ENCODE peak calls at places on chromosomes 1 and 21, in five cellular contexts. N, H, B, K and Y are unnamed samples.

GRCh38 chr1:186519981-186520380 is 59.1 kb upstream of the PDC start:
- DNase-seq in N (no peak), H (no peak), B (no peak), K (no peak), Y (no peak)

GRCh38 chr1:198316681-198317080 is 159.9 kb downstream of the NEK7 start:
- DNase-seq in N (no peak), H (no peak), B (no peak), K (no peak), Y (no peak)

GRCh38 chr1:203536981-203537455 is 43.1 kb downstream of the OPTC start:
- DNase-seq in N (no peak), H (no peak), B (no peak), K (no peak), Y (no peak)

GRCh38 chr21:18549214-18549905 is 145.8 kb upstream of the TMPRSS15 start:
- DNase-seq in N (no peak), H (no peak), B (no peak), K (no peak), Y (no peak)

GRCh38 chr21:42069327-42069726 is 1.8 kb upstream of the UMODL1 start:
- DNase-seq in N (no peak), H (no peak), B (no peak), K (no peak), Y (no peak)

GRCh38 chr1:92476071-92476607 is 10.6 kb downstream of the GFI1 start:
- DNase-seq in N (no peak), H (no peak), B (no peak), K (peak), Y (no peak)

GRCh38 chr1:22284906-22285544 is 142.1 kb upstream of the WNT4 start:
- DNase-seq in N (no peak), H (no peak), B (no peak), K (no peak), Y (no peak)

GRCh38 chr1:231939118-231939517 is 312.5 kb downstream of the DISC1 start:
- DNase-seq in N (no peak), H (no peak), B (no peak), K (no peak), Y (no peak)

GRCh38 chr1:22414244-22414751 is 37.4 kb upstream of the ZBTB40 start:
- DNase-seq in N (no peak), H (no peak), B (peak), K (no peak), Y (peak)

GRCh38 chr1:179877586-179878265 is at the start of gene TOR1AIP2:
- DNase-seq in N (peak), H (peak), B (peak), K (peak), Y (peak)

GRCh38 chr1:62484824-62485468 is 48.1 kb downstream of the USP1 start:
- DNase-seq in N (no peak), H (no peak), B (no peak), K (no peak), Y (no peak)

GRCh38 chr1:112296908-112297307 is 99.1 kb upstream of the CTTNBP2NL start:
- DNase-seq in N (no peak), H (no peak), B (no peak), K (no peak), Y (no peak)

GRCh38 chr1:230982698-230983097 is 3.8 kb downstream of the ARV1 start:
- DNase-seq in N (no peak), H (no peak), B (no peak), K (no peak), Y (no peak)

GRCh38 chr1:53131590-53131938 is 10.9 kb downstream of the SLC1A7 start:
- DNase-seq in N (no peak), H (no peak), B (no peak), K (no peak), Y (no peak)

GRCh38 chr1:2854151-2854550 is 52.7 kb upstream of the TTC34 start:
- DNase-seq in N (no peak), H (no peak), B (no peak), K (no peak), Y (no peak)

GRCh38 chr1:54363925-54364324 is 42.3 kb downstream of the SSBP3 start:
- DNase-seq in N (no peak), H (no peak), B (no peak), K (no peak), Y (no peak)

GRCh38 chr1:178928985-178929384 is 58.1 kb upstream of the ANGPTL1 start:
- DNase-seq in N (no peak), H (no peak), B (no peak), K (no peak), Y (no peak)

GRCh38 chr1:3761296-3762010 is 9.2 kb downstream of the CCDC27 start:
- DNase-seq in N (no peak), H (no peak), B (no peak), K (no peak), Y (no peak)

GRCh38 chr1:109314805-109315204 is 8.0 kb upstream of the MYBPHL start:
- DNase-seq in N (no peak), H (no peak), B (no peak), K (no peak), Y (no peak)

GRCh38 chr1:191886977-191887376 is 271.3 kb upstream of the RGS18 start:
- DNase-seq in N (no peak), H (no peak), B (no peak), K (no peak), Y (no peak)

GRCh38 chr1:228923973-228924766 is 188.9 kb downstream of the RHOU start:
- DNase-seq in N (no peak), H (no peak), B (no peak), K (no peak), Y (no peak)